ENCODE peak calls at places on chromosomes 16 and 17, in five cellular contexts. K is fibroblast of lung, J is osteoblast, U is BJ, D is tibial artery. A is an unnamed sample.

GRCh38 chr16:75922250-75922649 is 196.0 kb upstream of the CPHXL start:
- DNase-seq in K (no peak), J (peak; percentile 19), U (no peak), D (no peak), A (no peak)

GRCh38 chr16:30927789-30928378 is 4.5 kb downstream of the FBXL19 start:
- DNase-seq in K (peak; percentile 39), J (peak; percentile 95), U (no peak), D (no peak), A (no peak)

GRCh38 chr17:35315971-35316370 is 57.5 kb downstream of the SLFN11 start:
- DNase-seq in K (no peak), J (no peak), U (no peak), D (no peak), A (no peak)

GRCh38 chr17:40433551-40434384 is 9.5 kb upstream of the IGFBP4 start:
- DNase-seq in K (no peak), J (peak; percentile 58), U (no peak), D (peak; percentile 49), A (peak; percentile 48)

GRCh38 chr16:72508196-72508595 is 336.2 kb upstream of the PMFBP1 start:
- DNase-seq in K (peak; percentile 64), J (no peak), U (no peak), D (no peak), A (no peak)

GRCh38 chr16:77330332-77331043 is 104.3 kb downstream of the ADAMTS18 start:
- DNase-seq in K (no peak), J (no peak), U (no peak), D (no peak), A (no peak)

GRCh38 chr17:12667299-12667958 is 1.7 kb downstream of the MYOCD start:
- DNase-seq in K (peak; percentile 56), J (peak; percentile 87), U (no peak), D (no peak), A (no peak)

GRCh38 chr16:67561501-67561823 is 864 bp upstream of the CTCF start:
- DNase-seq in K (no peak), J (no peak), U (no peak), D (no peak), A (no peak)

GRCh38 chr16:75305364-75306101 is 54.1 kb upstream of the BCAR1 start:
- DNase-seq in K (peak; percentile 100), J (peak; percentile 96), U (peak; percentile 100), D (peak; percentile 90), A (no peak)

GRCh38 chr17:38563362-38564253 is 42.1 kb downstream of the SRCIN1 start:
- DNase-seq in K (no peak), J (no peak), U (no peak), D (no peak), A (no peak)

GRCh38 chr17:954431-955164 is 25.0 kb downstream of the NXN start:
- DNase-seq in K (peak; percentile 93), J (peak; percentile 87), U (no peak), D (no peak), A (no peak)

GRCh38 chr17:78234261-78234865 is 2.9 kb downstream of the TMEM235 start:
- DNase-seq in K (no peak), J (peak; percentile 69), U (no peak), D (no peak), A (no peak)

GRCh38 chr17:73340093-73340596 is 28.3 kb upstream of the CDC42EP4 start:
- DNase-seq in K (peak; percentile 91), J (peak; percentile 94), U (peak; percentile 79), D (peak; percentile 81), A (no peak)

GRCh38 chr17:53619025-53619424 is 203.7 kb upstream of the KIF2B start:
- DNase-seq in K (no peak), J (no peak), U (no peak), D (no peak), A (no peak)

GRCh38 chr17:58047751-58048150 is 35.5 kb upstream of the DYNLL2 start:
- DNase-seq in K (no peak), J (peak; percentile 41), U (no peak), D (no peak), A (no peak)

GRCh38 chr17:50344712-50345380 is 1.1 kb upstream of the XYLT2 start:
- DNase-seq in K (no peak), J (peak; percentile 83), U (no peak), D (peak; percentile 59), A (no peak)

GRCh38 chr16:84673203-84673535 is 24.9 kb downstream of the KLHL36 start:
- DNase-seq in K (no peak), J (no peak), U (no peak), D (no peak), A (no peak)

GRCh38 chr17:19494961-19495806 is 38.5 kb upstream of the SLC47A1 start:
- DNase-seq in K (no peak), J (no peak), U (no peak), D (peak; percentile 64), A (peak; percentile 82)

GRCh38 chr17:28684963-28685362 is 23.0 kb downstream of the SUPT6H start:
- DNase-seq in K (peak; percentile 5), J (no peak), U (no peak), D (no peak), A (no peak)

GRCh38 chr17:64441772-64442549 is 7.0 kb upstream of the MILR1 start:
- DNase-seq in K (peak; percentile 40), J (peak; percentile 58), U (no peak), D (peak; percentile 70), A (no peak)

GRCh38 chr17:258045-258734 is 76.7 kb upstream of the DOC2B start:
- DNase-seq in K (no peak), J (peak; percentile 37), U (no peak), D (peak; percentile 38), A (peak; percentile 56)

GRCh38 chr17:51853857-51854256 is 304.7 kb downstream of the CA10 start:
- DNase-seq in K (no peak), J (no peak), U (no peak), D (no peak), A (no peak)

GRCh38 chr17:51852603-51853002 is 305.9 kb downstream of the CA10 start:
- DNase-seq in K (no peak), J (no peak), U (no peak), D (no peak), A (no peak)

GRCh38 chr17:51860934-51861561 is 297.5 kb downstream of the CA10 start:
- DNase-seq in K (no peak), J (peak; percentile 23), U (no peak), D (no peak), A (no peak)

DNA sequence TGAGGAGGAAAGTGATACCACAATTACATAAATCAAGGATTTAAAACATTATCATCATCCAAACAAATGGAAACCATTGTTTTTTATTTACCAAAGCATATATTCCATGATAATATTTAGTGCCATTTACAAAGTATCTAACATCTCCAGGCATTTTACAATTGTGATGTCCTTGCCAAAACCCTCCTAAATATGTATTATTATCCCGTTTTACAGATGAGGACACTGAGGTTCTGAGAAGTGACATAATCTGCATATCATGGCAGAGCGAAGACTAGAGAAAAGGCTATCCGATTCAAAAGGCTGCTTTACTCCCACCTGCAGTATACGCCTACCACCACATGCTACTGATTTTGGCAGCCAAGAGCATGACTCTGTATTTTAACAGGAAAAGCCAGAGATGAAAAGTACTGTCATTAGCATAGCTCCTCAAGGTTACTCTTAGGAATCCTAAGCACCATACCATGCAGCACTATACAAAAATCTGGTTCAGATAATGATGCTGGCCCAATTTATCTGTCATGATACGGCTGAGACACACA is 301.4 kb downstream of the CA10 start:
- DNase-seq in K (no peak), J (no peak), U (no peak), D (no peak), A (no peak)
- TF ChIP-seq CTCF in K (no peak), J (no peak), U (no peak), D (no peak), A (no peak)

DNA sequence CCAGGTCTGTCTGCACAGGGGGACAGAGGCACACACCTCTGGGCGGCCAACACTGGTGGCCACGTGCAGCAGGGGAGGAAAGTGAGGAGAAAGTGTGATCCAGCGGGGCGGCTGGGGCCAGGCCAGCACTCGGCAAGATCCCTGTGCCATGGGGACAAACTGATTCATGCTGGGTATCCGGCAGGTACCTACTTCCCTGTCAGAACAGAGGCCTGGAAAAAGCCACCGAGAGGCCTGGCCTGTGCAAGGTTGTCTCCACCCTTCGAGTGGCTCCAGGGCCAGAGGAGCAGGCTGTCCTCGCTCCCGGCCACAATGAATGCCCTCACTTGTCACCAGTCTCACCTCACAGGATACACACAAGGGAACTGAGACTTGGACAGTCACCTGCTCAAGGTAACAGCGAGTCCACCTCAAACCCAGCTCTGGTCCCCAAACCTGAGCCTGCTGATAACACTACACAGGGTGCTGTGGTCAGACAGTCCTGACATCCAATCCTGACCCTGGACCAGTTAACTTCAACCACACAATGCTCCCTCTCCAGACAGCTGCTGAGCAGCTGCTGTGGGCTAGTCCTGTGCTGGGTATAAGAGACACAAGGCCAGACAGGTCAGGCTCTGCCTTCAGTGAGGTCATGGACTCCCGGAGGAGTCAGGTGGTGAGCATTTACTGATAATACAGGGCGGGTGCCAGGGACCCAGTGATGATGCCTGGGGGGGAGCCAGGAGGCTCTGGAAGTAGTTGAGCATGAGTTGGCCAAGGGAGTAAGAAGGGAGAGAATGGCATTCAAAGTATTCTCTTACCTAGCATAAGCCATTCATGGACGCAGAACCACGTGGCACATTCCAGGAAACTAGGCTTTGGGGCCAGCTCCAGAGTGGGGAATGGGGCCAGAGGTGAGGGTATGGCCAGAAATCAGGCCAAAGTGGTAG is 53.0 kb downstream of the VAC14 start:
- DNase-seq in K (peak; percentile 60), J (peak; percentile 44), U (no peak), D (no peak), A (no peak)
- TF ChIP-seq CTCF in K (no peak), J (no peak), U (no peak), D (no peak), A (no peak)

DNA sequence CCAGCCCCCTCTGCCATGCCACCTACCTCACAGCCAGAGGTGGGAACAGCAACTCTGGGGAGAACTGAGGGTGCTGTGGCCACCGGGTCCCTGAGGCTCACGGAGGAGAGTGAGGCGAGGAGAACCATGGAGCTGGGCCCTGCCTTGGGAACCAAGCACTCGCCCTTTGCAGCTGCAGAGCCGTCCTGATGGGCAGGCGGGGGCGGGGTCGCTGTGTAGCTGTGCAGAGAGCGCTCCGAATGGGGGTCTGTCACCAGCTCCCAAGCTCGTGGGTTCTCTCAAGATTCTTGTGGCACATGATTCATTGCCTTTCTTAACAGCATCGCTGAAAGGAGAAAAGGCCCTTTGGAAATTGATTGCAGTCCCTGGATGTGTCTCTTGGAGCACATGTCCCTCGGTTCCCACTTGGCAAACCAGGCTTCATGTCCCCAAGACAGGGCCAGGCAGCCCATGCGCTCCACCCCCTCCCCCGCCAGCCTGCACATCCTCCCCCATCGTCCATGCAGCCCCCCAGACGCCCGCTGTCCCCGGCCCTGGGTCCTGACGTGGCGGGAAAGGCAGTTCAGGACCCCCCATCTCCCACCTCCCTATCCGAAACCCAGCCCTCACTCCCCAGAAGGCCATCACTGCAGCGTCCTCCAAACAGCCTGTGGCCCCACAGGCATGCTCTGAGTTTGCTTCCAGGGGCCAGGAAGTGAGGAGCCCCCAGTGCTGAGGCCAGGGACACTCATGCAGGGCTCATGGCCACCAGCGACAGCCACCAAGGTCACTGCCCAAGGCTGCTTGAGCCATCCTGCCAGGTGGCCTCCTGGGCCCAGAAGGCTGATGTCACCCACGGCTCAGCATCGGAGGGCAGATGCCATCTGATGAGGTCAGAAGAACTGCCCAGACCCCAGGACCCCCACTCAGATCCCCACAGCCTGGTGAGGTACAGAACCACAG is 20.6 kb upstream of the CHMP6 start:
- DNase-seq in K (peak; percentile 11), J (no peak), U (no peak), D (no peak), A (peak; percentile 76)
- TF ChIP-seq CTCF in K (no peak), J (no peak), U (no peak), D (no peak), A (peak; percentile 57)

DNA sequence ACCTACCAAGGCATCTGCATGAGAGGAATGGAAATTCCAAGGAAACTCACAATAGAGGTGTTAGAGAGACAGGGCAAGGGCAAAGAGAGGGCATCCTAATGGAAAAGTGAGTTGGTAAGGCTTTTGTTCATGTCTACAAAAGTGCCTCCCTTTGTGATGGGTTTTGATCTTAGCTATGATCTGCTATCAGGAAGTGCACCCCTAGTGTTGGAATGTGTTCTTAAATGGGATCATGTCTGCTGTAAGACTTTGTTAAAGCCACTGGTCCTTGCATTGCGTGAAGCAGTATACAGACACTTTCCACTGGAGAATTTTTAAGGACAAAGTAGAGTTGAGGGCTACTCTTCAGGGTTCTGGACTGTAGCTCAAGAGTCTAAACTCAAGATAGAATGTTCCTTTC is 92.0 kb downstream of the MAP2K6 start:
- DNase-seq in K (no peak), J (no peak), U (no peak), D (no peak), A (no peak)
- TF ChIP-seq CTCF in K (peak; percentile 17), J (peak; percentile 48), U (peak; percentile 44), D (no peak), A (peak; percentile 53)